ENCODE peak calls at places on chromosome 9, in ten cellular contexts. M is cardiac muscle cell, H is HFFc6, Y is AG09309, U is brain microvascular endothelial cell, X is endothelial cell, E is lower leg skin, Z is neural crest cell, S is RWPE2, C is psoas muscle. V is an unnamed sample.

GRCh38 chr9:94779693-94780290 is 53.3 kb downstream of the AOPEP start:
- DNase-seq in Z (no peak), H (no peak), M (no peak), E (no peak), C (no peak), U (no peak), X (no peak), Y (no peak), S (no peak), V (no peak)

GRCh38 chr9:392103-392502 is 177.4 kb downstream of the DOCK8 start:
- DNase-seq in X (no peak), Z (no peak), M (no peak), E (no peak), S (no peak), C (no peak), Y (no peak), H (no peak), U (no peak), V (no peak)

GRCh38 chr9:84435902-84436301 is 95.3 kb upstream of the SLC28A3 start:
- DNase-seq in C (no peak), Z (no peak), S (no peak), E (no peak), M (peak; percentile 39), Y (no peak), X (no peak), U (no peak), H (no peak), V (no peak)

GRCh38 chr9:37053684-37054512 is 19.8 kb upstream of the PAX5 start:
- DNase-seq in M (no peak), C (no peak), H (no peak), S (no peak), U (no peak), Y (no peak), Z (no peak), E (no peak), X (no peak), V (no peak)

GRCh38 chr9:76379494-76379893 is 14.7 kb downstream of the RFK start:
- DNase-seq in X (no peak), E (no peak), M (no peak), U (no peak), Z (no peak), S (peak; percentile 80), C (no peak), H (no peak), Y (no peak), V (no peak)

GRCh38 chr9:92729735-92730155 is 34.9 kb downstream of the BICD2 start:
- DNase-seq in Z (no peak), X (no peak), S (no peak), H (no peak), Y (no peak), C (no peak), U (no peak), M (no peak), E (peak; percentile 84), V (no peak)

GRCh38 chr9:69452110-69452780 is 127.2 kb downstream of the ENTREP1 start:
- DNase-seq in C (no peak), X (no peak), U (no peak), M (no peak), Z (no peak), Y (no peak), E (no peak), S (no peak), H (no peak), V (no peak)

GRCh38 chr9:87607859-87608258 is 110.2 kb downstream of the DAPK1 start:
- DNase-seq in E (no peak), M (no peak), H (no peak), C (no peak), S (no peak), Y (no peak), Z (no peak), U (no peak), X (no peak), V (no peak)

GRCh38 chr9:96121162-96121561 is 180.8 kb downstream of the HSD17B3 start:
- DNase-seq in X (no peak), Y (no peak), E (no peak), H (no peak), C (no peak), S (no peak), M (no peak), Z (no peak), U (no peak), V (no peak)

GRCh38 chr9:93064392-93065124 is 6.1 kb downstream of the SUSD3 start:
- DNase-seq in S (no peak), C (no peak), U (no peak), X (no peak), M (no peak), E (no peak), H (no peak), Z (no peak), Y (no peak), V (no peak)

GRCh38 chr9:22165144-22165543 is 156.0 kb upstream of the CDKN2B start:
- DNase-seq in Y (no peak), C (no peak), U (no peak), M (no peak), X (no peak), S (no peak), H (peak; percentile 37), E (no peak), Z (no peak), V (no peak)

GRCh38 chr9:19479874-19480273 is 71.1 kb downstream of the ACER2 start:
- DNase-seq in M (no peak), Z (no peak), H (no peak), E (no peak), Y (no peak), X (no peak), C (no peak), S (no peak), U (no peak), V (no peak)

GRCh38 chr9:93108301-93109041 is 12.5 kb downstream of the CARD19 start:
- DNase-seq in H (no peak), E (peak; percentile 74), C (no peak), U (no peak), Z (no peak), S (peak; percentile 48), M (no peak), Y (no peak), X (no peak), V (peak; percentile 79)

GRCh38 chr9:123645762-123646161 is 284.2 kb downstream of the DENND1A start:
- DNase-seq in Y (no peak), S (no peak), H (no peak), Z (no peak), E (no peak), U (no peak), M (no peak), C (no peak), X (no peak), V (no peak)

DNA sequence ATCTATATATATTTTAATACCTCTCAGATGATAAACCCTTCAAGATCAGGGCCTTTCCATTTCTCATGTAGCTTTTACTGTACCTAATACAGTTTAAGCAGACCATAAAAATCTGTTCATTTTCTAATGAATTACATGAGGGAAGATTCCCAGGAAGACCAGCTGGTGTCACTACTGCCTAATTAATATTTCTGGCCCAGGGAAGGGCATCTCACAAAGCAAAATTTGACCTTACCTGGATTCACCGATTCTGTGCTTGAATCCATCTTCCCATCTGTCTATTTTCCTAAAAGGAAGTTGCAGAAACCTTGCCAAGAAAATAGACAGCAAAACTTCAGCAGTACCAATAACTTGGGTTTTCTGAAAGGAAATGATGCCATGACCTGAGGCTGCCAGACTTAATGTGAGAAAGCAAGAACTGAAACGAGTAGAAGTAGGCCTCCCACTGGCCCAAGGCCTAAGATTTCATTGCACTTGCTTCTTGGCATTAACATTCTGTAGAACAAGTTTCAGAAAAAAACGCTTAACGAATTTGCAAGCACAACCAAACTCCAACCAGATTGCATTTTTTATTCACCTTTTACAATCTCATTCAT is 83.0 kb upstream of the GLIS3 start:
- DNase-seq in C (no peak), Y (no peak), Z (peak; percentile 5), E (no peak), H (peak; percentile 18), M (peak; percentile 60), S (no peak), U (peak; percentile 28), X (peak; percentile 18), V (no peak)
- TF ChIP-seq CTCF in C (peak; percentile 57), Y (peak; percentile 52), Z (peak; percentile 72), E (no peak), H (peak; percentile 77), M (peak; percentile 57), S (peak; percentile 72), U (peak; percentile 59), X (peak; percentile 24), V (peak; percentile 90)

GRCh38 chr9:98610196-98610595 is 98.5 kb downstream of the GABBR2 start:
- DNase-seq in Y (no peak), E (no peak), S (peak; percentile 16), X (no peak), U (no peak), M (peak; percentile 36), H (no peak), C (no peak), Z (no peak), V (no peak)
- TF ChIP-seq CTCF in Y (no peak), E (no peak), S (no peak), X (no peak), U (no peak), M (no peak), H (no peak), C (no peak), Z (no peak), V (no peak)

GRCh38 chr9:101727621-101728524 is 10.6 kb downstream of the GRIN3A start:
- DNase-seq in Z (peak; percentile 19), U (peak; percentile 26), X (peak; percentile 47), Y (no peak), E (no peak), S (no peak), H (peak; percentile 17), M (peak; percentile 12), C (no peak), V (no peak)
- TF ChIP-seq CTCF in Z (peak; percentile 57), U (peak; percentile 68), X (peak; percentile 86), Y (peak; percentile 52), E (no peak), S (peak; percentile 69), H (peak; percentile 66), M (peak; percentile 51), C (peak; percentile 31), V (peak; percentile 71)

GRCh38 chr9:133048595-133048994 is 13.2 kb upstream of the CEL start:
- DNase-seq in M (peak; percentile 30), Y (no peak), X (no peak), E (no peak), S (no peak), U (no peak), C (no peak), H (peak; percentile 26), Z (no peak), V (no peak)
- TF ChIP-seq CTCF in M (peak; percentile 38), Y (peak; percentile 61), X (no peak), E (no peak), S (peak; percentile 61), U (peak; percentile 63), C (peak; percentile 31), H (peak; percentile 75), Z (no peak), V (peak; percentile 77)

GRCh38 chr9:121053544-121053943 is 3.5 kb upstream of the C5 start:
- DNase-seq in E (no peak), M (no peak), S (no peak), X (no peak), H (no peak), U (no peak), Y (no peak), Z (no peak), C (no peak), V (no peak)
- TF ChIP-seq CTCF in E (no peak), M (no peak), S (no peak), X (no peak), H (no peak), U (no peak), Y (no peak), Z (no peak), C (no peak), V (no peak)